ENCODE peak calls at places on chromosome 14, in nine cellular contexts. D is nephron progenitor cell, H is endodermal cell, Y is fibroblast of mammary gland, R is HCT116, F is neural progenitor cell, I is astrocyte of the cerebellum, C is endothelial cell, X is GM06990. P is an unnamed sample.

GRCh38 chr14:92105845-92106094 is 612 bp downstream of the ATXN3 start:
- DNase-seq in D (peak; percentile 40), H (peak; percentile 78), Y (no peak), R (no peak), F (no peak), I (no peak), C (no peak), X (no peak), P (peak; percentile 56)

GRCh38 chr14:24366664-24367505 is 1.1 kb upstream of the NFATC4 start:
- DNase-seq in D (peak; percentile 89), H (peak; percentile 99), Y (peak; percentile 95), R (peak; percentile 97), F (peak; percentile 97), I (peak; percentile 84), C (peak; percentile 74), X (peak; percentile 92), P (peak; percentile 58)

GRCh38 chr14:42111355-42111754 is 504.7 kb downstream of the LRFN5 start:
- DNase-seq in D (no peak), H (no peak), Y (no peak), R (no peak), F (no peak), I (no peak), C (no peak), X (no peak), P (no peak)

GRCh38 chr14:30620178-30620577 is 1.9 kb upstream of the SCFD1 start:
- DNase-seq in D (no peak), H (no peak), Y (peak; percentile 62), R (no peak), F (no peak), I (peak; percentile 9), C (no peak), X (peak; percentile 29), P (no peak)

GRCh38 chr14:59244581-59244980 is 56.1 kb downstream of the DAAM1 start:
- DNase-seq in D (no peak), H (no peak), Y (no peak), R (no peak), F (no peak), I (no peak), C (no peak), X (no peak), P (no peak)

GRCh38 chr14:95218006-95218405 is 60.7 kb upstream of the DICER1 start:
- DNase-seq in D (no peak), H (peak; percentile 79), Y (no peak), R (no peak), F (no peak), I (no peak), C (no peak), X (no peak), P (no peak)

GRCh38 chr14:20454359-20454644 is 310 bp downstream of the OSGEP start:
- DNase-seq in D (no peak), H (no peak), Y (peak; percentile 80), R (peak; percentile 89), F (no peak), I (no peak), C (no peak), X (no peak), P (no peak)

GRCh38 chr14:88426271-88426670 is 40.8 kb downstream of the SPATA7 start:
- DNase-seq in D (no peak), H (no peak), Y (peak; percentile 54), R (no peak), F (peak; percentile 7), I (peak; percentile 38), C (no peak), X (no peak), P (no peak)

GRCh38 chr14:89137514-89138163 is 279.4 kb downstream of the FOXN3 start:
- DNase-seq in D (no peak), H (no peak), Y (peak; percentile 97), R (peak; percentile 70), F (no peak), I (peak; percentile 81), C (no peak), X (no peak), P (peak; percentile 76)

GRCh38 chr14:88346048-88346639 is 23.1 kb upstream of the KCNK10 start:
- DNase-seq in D (no peak), H (no peak), Y (no peak), R (no peak), F (no peak), I (no peak), C (no peak), X (no peak), P (no peak)

GRCh38 chr14:34650786-34651584 is 21.0 kb upstream of the SNX6 start:
- DNase-seq in D (no peak), H (no peak), Y (peak; percentile 100), R (peak; percentile 56), F (no peak), I (peak; percentile 97), C (no peak), X (no peak), P (no peak)

GRCh38 chr14:71555654-71556559 is 376.3 kb upstream of the RGS6 start:
- DNase-seq in D (no peak), H (no peak), Y (peak; percentile 39), R (no peak), F (no peak), I (no peak), C (no peak), X (peak; percentile 80), P (peak; percentile 49)

GRCh38 chr14:50351016-50351415 is 38.9 kb downstream of the DMAC2L start:
- DNase-seq in D (no peak), H (no peak), Y (peak; percentile 55), R (no peak), F (no peak), I (no peak), C (no peak), X (no peak), P (no peak)

DNA sequence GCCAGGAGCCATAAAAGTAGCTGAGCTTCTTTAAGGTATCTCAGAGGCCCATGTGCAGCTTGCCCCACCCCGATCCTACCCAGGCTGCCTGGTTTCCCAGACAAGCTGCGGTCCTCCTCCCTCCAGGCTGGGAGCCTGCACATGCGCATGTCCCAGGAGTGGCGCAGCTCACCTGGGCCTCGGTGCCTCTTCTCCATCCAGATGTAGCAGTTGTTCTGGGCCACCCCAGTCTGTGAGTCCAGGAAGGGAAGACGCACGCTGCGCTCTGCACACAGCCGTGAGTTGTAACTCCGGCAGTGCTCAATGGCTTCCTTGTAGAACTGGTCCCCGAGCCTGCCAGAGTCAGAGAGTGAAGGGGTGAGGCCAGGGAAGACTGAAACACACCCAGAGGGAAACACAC is 122.3 kb downstream of the DPF3 start:
- DNase-seq in D (no peak), H (peak; percentile 30), Y (no peak), R (no peak), F (no peak), I (no peak), C (no peak), X (no peak), P (no peak)
- TF ChIP-seq CTCF in D (no peak), H (no peak), Y (no peak), R (no peak), F (no peak), I (no peak), C (no peak), X (no peak), P (no peak)

GRCh38 chr14:101152855-101153254 is 249.3 kb upstream of the RTL1 start:
- DNase-seq in D (no peak), H (no peak), Y (no peak), R (no peak), F (no peak), I (no peak), C (no peak), X (no peak), P (no peak)

GRCh38 chr14:101151226-101151929 is 247.9 kb upstream of the RTL1 start:
- DNase-seq in D (no peak), H (peak; percentile 67), Y (peak; percentile 14), R (peak; percentile 22), F (peak; percentile 28), I (no peak), C (no peak), X (no peak), P (no peak)

GRCh38 chr14:101150010-101150409 is 246.5 kb upstream of the RTL1 start:
- DNase-seq in D (no peak), H (peak; percentile 61), Y (no peak), R (no peak), F (no peak), I (no peak), C (no peak), X (no peak), P (no peak)

GRCh38 chr14:101151930-101152310 is 248.4 kb upstream of the RTL1 start:
- DNase-seq in D (no peak), H (no peak), Y (no peak), R (no peak), F (no peak), I (no peak), C (no peak), X (no peak), P (no peak)

DNA sequence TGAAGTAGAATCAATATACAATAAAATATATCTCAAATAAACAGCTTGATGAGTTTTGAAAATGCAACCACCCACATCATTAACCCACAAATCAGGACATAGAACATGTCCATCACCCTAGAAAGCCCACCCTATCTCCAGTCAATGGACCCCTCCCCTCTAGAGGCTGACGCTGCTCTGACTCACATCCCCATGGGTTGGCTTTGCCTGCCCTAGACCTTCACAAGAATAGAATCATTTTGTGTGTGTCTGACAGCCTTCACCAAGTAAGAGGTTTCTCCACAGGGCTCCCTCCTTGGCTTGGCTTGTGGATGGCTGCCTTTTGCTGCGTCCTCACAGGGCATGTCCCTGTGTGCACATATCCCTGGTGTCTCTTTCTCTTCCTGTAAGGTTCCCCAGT is 250.2 kb upstream of the RTL1 start:
- DNase-seq in D (no peak), H (no peak), Y (no peak), R (no peak), F (no peak), I (no peak), C (no peak), X (no peak), P (no peak)
- TF ChIP-seq CTCF in D (no peak), H (no peak), Y (no peak), R (no peak), F (no peak), I (no peak), C (no peak), X (no peak), P (no peak)

GRCh38 chr14:54001189-54001878 is 44.7 kb upstream of the BMP4 start:
- DNase-seq in D (no peak), H (peak; percentile 63), Y (no peak), R (no peak), F (peak; percentile 34), I (no peak), C (no peak), X (no peak), P (no peak)
- TF ChIP-seq CTCF in D (no peak), H (peak; percentile 72), Y (no peak), R (peak; percentile 55), F (peak; percentile 34), I (no peak), C (no peak), X (peak; percentile 28), P (no peak)

GRCh38 chr14:32013083-32013482 is 64.0 kb upstream of the ARHGAP5 start:
- DNase-seq in D (no peak), H (peak; percentile 73), Y (no peak), R (no peak), F (peak; percentile 44), I (no peak), C (no peak), X (no peak), P (no peak)
- TF ChIP-seq CTCF in D (no peak), H (peak; percentile 76), Y (peak; percentile 7), R (no peak), F (peak; percentile 47), I (no peak), C (no peak), X (no peak), P (no peak)

GRCh38 chr14:23360496-23360895 is 4.5 kb downstream of the EFS start:
- DNase-seq in D (no peak), H (peak; percentile 78), Y (no peak), R (no peak), F (peak; percentile 43), I (no peak), C (no peak), X (no peak), P (no peak)
- TF ChIP-seq CTCF in D (no peak), H (peak; percentile 65), Y (no peak), R (peak; percentile 44), F (peak; percentile 28), I (peak; percentile 7), C (no peak), X (no peak), P (no peak)